ENCODE peak calls at places on chromosomes 6 and 20, in four cellular contexts. X is H1, Z is H9, A is neuronal stem cell. L is an unnamed sample.

GRCh38 chr6:44662461-44663121 is 275.1 kb downstream of the CDC5L start:
- DNase-seq in X (peak), Z (peak), A (peak), L (peak)

GRCh38 chr6:162512744-162513143 is 214.8 kb downstream of the PRKN start:
- DNase-seq in X (no peak), Z (no peak), A (no peak), L (no peak)

GRCh38 chr20:5397418-5397817 is 80.7 kb upstream of the PROKR2 start:
- DNase-seq in X (no peak), Z (no peak), A (no peak), L (no peak)

GRCh38 chr6:82072771-82073170 is 174.8 kb downstream of the IBTK start:
- DNase-seq in X (no peak), Z (no peak), A (no peak), L (peak)

GRCh38 chr6:23280445-23280844 is 711.1 kb downstream of the HDGFL1 start:
- DNase-seq in X (no peak), Z (no peak), A (no peak), L (no peak)

GRCh38 chr6:125310994-125311649 is 9.4 kb upstream of the HDDC2 start:
- DNase-seq in X (no peak), Z (no peak), A (peak), L (peak)

GRCh38 chr6:30542404-30542725 is 13.9 kb downstream of the GNL1 start:
- DNase-seq in X (no peak), Z (no peak), A (no peak), L (no peak)

GRCh38 chr6:21874372-21874771 is 280.8 kb downstream of the SOX4 start:
- DNase-seq in X (no peak), Z (no peak), A (no peak), L (no peak)

GRCh38 chr6:158457616-158458278 is 102.1 kb upstream of the TMEM181 start:
- DNase-seq in X (no peak), Z (no peak), A (no peak), L (no peak)

GRCh38 chr20:40493551-40493950 is 195.5 kb downstream of the MAFB start:
- DNase-seq in X (no peak), Z (no peak), A (no peak), L (peak)

GRCh38 chr6:30888472-30889137 is 4.3 kb downstream of the DDR1 start:
- DNase-seq in X (no peak), Z (peak), A (no peak), L (no peak)

GRCh38 chr6:47698342-47698787 is at the start of gene ADGRF4:
- DNase-seq in X (no peak), Z (no peak), A (no peak), L (peak)

GRCh38 chr6:11218077-11218392 is 14.4 kb downstream of the NEDD9 start:
- DNase-seq in X (no peak), Z (no peak), A (no peak), L (no peak)

GRCh38 chr6:101458341-101458740 is 64.8 kb downstream of the GRIK2 start:
- DNase-seq in X (no peak), Z (no peak), A (no peak), L (no peak)

GRCh38 chr6:47203266-47203967 is 106.3 kb downstream of the TNFRSF21 start:
- DNase-seq in X (no peak), Z (no peak), A (no peak), L (no peak)

GRCh38 chr6:80210618-80211017 is 104.1 kb downstream of the BCKDHB start:
- DNase-seq in X (peak), Z (peak), A (no peak), L (no peak)

GRCh38 chr6:44784195-44784594 is 396.7 kb downstream of the CDC5L start:
- DNase-seq in X (no peak), Z (no peak), A (no peak), L (no peak)

GRCh38 chr20:35353646-35354045 is 58.1 kb downstream of the UQCC1 start:
- DNase-seq in X (no peak), Z (no peak), A (no peak), L (no peak)

GRCh38 chr6:14022673-14023072 is 94.9 kb upstream of the CD83 start:
- DNase-seq in X (no peak), Z (no peak), A (no peak), L (no peak)
- H3K23ac ChIP-seq in X (no peak), Z (no peak), A (no peak), L (no peak)

DNA sequence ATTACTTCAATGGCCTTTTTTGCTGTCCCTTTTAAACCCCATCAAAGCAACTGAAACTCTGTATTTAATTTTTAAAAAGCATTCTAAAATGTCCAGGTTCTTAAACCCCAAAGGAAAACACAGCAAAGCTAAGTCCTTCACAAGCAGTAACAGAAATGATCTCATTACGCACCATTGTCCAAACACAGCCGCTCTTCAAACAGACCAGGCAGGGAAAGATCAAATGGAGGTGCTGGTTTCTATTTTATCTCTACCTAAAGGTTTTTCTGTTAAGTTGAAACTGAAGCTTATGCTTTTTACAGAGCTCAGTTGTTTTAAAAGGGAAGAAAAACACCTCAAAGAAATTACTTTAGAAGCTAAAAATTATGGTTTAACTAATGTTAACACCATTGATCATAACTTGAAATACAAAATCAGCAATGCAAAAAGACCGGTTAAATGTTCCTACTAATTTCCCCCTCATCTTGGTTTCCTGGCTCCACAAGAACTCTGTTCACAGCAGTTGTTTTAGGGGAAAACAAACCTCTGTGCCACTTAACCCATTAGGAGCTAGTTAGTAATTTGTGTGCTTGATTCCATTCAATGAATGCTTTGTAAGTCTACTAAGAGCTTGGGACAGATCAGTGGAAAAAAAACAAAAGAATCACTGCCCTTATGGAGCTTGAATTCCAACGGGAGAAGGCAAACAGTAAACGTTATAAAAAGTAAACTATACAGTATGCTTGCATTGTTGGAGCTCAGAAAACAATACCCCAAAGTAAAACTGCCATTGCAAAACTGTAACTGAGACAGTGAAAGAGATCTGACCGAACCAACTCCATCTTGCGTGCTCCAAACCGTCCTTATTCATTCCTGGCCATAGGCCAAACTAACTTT is 87.4 kb downstream of the CD24 start:
- DNase-seq in X (no peak), Z (no peak), A (peak), L (no peak)
- H2BK5ac ChIP-seq in X (peak), Z (no peak), A (no peak), L (no peak)

GRCh38 chr6:111552999-111553398 is 52.7 kb downstream of the TRAF3IP2 start:
- DNase-seq in X (no peak), Z (no peak), A (no peak), L (no peak)
- H3K23ac ChIP-seq in X (no peak), Z (no peak), A (no peak), L (no peak)

DNA sequence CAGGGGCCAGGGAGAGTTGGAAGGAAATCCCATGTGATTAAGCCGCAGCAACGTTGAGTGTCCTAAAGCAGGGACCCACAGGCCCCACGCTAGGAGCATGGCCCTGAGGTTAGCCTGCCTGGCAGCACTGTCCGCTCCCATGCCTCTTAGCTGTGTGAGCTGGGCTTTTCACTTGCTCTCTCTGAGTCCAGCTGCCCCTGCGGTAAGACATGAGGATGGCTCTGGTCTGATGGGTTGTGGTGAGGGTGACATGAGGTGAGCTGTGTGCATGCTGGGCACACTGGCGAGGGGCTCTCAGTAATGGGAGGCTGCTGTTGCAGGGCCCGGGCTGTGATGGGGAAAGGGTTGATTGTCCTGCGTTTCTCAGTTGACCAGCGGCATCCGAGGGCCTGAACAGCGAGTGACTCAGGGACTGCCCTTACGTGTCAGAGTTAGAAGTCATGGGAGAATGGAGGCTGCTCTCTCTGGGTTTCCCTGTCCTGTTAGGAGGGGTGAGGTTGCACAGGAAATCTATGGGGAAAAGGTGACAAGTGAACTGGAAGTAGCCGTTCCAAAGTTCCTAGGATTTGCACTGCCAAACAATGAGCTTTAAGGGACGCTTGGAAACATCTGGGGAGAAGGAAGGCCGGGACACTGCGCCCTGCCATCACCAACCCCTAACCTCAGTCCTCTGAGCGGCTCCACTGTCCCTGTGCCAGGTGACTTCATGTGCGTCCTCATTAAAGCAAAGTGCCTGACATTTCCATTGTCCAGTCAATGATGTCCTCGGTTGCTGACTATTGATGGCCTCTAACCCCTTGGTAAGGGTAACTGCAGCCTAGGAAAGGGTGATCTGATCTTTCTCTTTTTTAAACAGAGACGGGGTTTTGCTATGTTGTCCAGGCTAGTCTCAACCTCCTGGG is 51.3 kb downstream of the ADNP start:
- DNase-seq in X (no peak), Z (no peak), A (no peak), L (no peak)
- H2BK5ac ChIP-seq in X (no peak), Z (no peak), A (no peak), L (no peak)

DNA sequence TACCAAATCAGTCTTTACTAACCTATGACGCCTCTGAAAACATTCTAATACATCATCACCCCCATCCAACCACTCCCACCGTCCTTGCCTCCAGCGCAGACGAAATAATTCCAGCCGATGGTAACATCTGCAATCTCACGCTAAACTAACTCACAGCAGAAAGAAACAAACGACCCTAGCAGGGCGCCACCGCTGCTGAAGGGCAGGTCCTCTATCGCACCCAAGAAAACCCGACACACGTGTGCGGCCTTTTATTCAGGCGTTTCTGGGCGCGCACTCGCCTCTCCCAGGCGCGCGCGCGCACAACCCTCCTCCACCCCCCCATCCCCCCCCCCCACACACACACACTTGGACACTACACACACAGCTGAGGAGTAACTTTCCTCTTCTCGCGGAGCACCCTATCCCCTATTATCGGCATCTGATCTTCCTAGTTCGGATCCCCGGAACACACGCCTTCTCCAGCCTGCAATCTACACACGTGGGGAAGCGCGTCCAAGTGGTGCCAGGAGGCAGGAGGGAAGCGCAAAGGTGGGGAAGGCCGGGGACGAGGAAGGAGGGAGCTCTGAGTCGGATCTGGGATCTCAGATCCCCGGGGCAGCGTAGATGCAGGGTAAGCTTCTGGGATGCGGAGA is 1.4 kb downstream of the GFOD1 start:
- DNase-seq in X (no peak), Z (no peak), A (peak), L (peak)
- H3K23ac ChIP-seq in X (no peak), Z (no peak), A (peak), L (no peak)

GRCh38 chr6:148671952-148672351 is 74.9 kb upstream of the UST start:
- DNase-seq in X (no peak), Z (no peak), A (no peak), L (no peak)

GRCh38 chr6:148671085-148671484 is 75.7 kb upstream of the UST start:
- DNase-seq in X (peak), Z (peak), A (no peak), L (no peak)

GRCh38 chr6:148667395-148667794 is 79.4 kb upstream of the UST start:
- DNase-seq in X (no peak), Z (no peak), A (no peak), L (no peak)
- H2BK5ac ChIP-seq in X (no peak), Z (no peak), A (no peak), L (no peak)

GRCh38 chr6:28741363-28741762 is 182.4 kb downstream of the TRIM27 start:
- DNase-seq in X (no peak), Z (no peak), A (no peak), L (no peak)
- H3K23ac ChIP-seq in X (no peak), Z (no peak), A (no peak), L (no peak)

GRCh38 chr6:2977290-2977689 is 5.9 kb upstream of the SERPINB6 start:
- DNase-seq in X (no peak), Z (no peak), A (no peak), L (no peak)
- H2BK5ac ChIP-seq in X (no peak), Z (no peak), A (no peak), L (no peak)

GRCh38 chr6:117550618-117551242 is 51.6 kb downstream of the GOPC start:
- DNase-seq in X (no peak), Z (no peak), A (no peak), L (no peak)
- H3K23ac ChIP-seq in X (no peak), Z (no peak), A (no peak), L (no peak)

L was measured in trophoblast cell.